ENCODE peak calls at places on chromosomes 11 and 22, in eight cellular contexts. P is colonic mucosa, U is astrocyte, E is neural progenitor cell, M is mammary epithelial cell, L is K562, X is IMR-90, K is neuronal stem cell. I is an unnamed sample.
A peak's percentile ranks its signal among the peaks of the same experiment; 100 is the strongest.

GRCh38 chr11:72308226-72309073 is 64.5 kb upstream of the PHOX2A start:
- DNase-seq in P (no peak), U (peak; percentile 96), E (no peak), M (peak; percentile 58), L (peak; percentile 75), X (peak; percentile 98), K (no peak), I (peak; percentile 84)

GRCh38 chr22:44850946-44851345 is 98.6 kb downstream of the ARHGAP8 start:
- DNase-seq in P (no peak), U (no peak), E (no peak), M (no peak), L (no peak), X (no peak), K (no peak), I (no peak)

GRCh38 chr22:23837911-23838685 is 708 bp downstream of the DERL3 start:
- DNase-seq in P (no peak), U (no peak), E (peak; percentile 46), M (no peak), L (no peak), X (no peak), K (no peak), I (no peak)

GRCh38 chr22:44732017-44732561 is 20.3 kb upstream of the ARHGAP8 start:
- DNase-seq in P (no peak), U (no peak), E (no peak), M (no peak), L (no peak), X (no peak), K (no peak), I (no peak)

GRCh38 chr11:46106530-46107407 is 14.5 kb downstream of the PHF21A start:
- DNase-seq in P (no peak), U (no peak), E (peak; percentile 41), M (no peak), L (peak; percentile 75), X (no peak), K (no peak), I (no peak)

GRCh38 chr11:114311946-114312345 is 15.7 kb downstream of the NNMT start:
- DNase-seq in P (no peak), U (no peak), E (no peak), M (no peak), L (no peak), X (no peak), K (no peak), I (no peak)

GRCh38 chr22:25404923-25405853 is 159.3 kb upstream of the GRK3 start:
- DNase-seq in P (peak; percentile 83), U (peak; percentile 54), E (peak; percentile 74), M (peak; percentile 58), L (peak; percentile 78), X (peak; percentile 73), K (no peak), I (peak; percentile 91)

GRCh38 chr22:39234867-39235687 is 9.7 kb downstream of the PDGFB start:
- DNase-seq in P (peak; percentile 76), U (no peak), E (peak; percentile 54), M (peak; percentile 63), L (no peak), X (no peak), K (no peak), I (no peak)

GRCh38 chr11:59186130-59186594 is 14.2 kb downstream of the DTX4 start:
- DNase-seq in P (peak; percentile 94), U (no peak), E (peak; percentile 62), M (peak; percentile 11), L (peak; percentile 66), X (no peak), K (no peak), I (peak; percentile 26)

GRCh38 chr11:34114471-34114870 is 9.0 kb downstream of the NAT10 start:
- DNase-seq in P (no peak), U (no peak), E (no peak), M (no peak), L (no peak), X (no peak), K (no peak), I (no peak)

GRCh38 chr11:34105957-34106504 is 602 bp downstream of the NAT10 start:
- DNase-seq in P (no peak), U (peak; percentile 22), E (no peak), M (no peak), L (peak; percentile 52), X (peak; percentile 18), K (no peak), I (peak; percentile 56)

GRCh38 chr11:34114014-34114413 is 8.6 kb downstream of the NAT10 start:
- DNase-seq in P (no peak), U (no peak), E (no peak), M (no peak), L (no peak), X (no peak), K (no peak), I (no peak)

DNA sequence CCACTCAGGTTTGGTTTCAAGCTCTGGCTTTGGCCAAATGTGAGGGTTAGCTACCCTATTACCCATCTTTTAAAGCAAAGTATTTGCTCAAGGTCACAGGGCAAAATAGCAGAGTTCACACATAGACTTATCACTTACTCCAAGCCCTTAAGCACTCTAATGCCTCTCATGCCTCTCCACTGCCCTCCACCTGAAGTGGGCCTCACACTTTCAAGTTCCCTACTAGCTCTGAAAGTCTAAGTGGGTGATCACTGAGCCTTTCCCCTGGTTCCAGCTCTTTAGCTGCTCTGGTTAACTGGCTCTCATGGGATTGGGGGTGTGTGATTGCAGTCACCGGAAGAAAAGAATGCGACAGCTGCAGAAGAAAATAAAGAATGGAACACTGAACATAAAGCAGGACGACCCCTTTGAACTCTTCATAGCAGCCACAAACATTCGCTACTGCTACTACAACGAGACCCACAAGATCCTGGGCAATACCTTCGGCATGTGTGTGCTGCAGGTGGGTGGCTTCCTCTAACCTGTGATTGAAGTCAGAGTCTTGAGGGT is 6.4 kb downstream of the NAT10 start:
- DNase-seq in P (no peak), U (no peak), E (no peak), M (no peak), L (no peak), X (no peak), K (no peak), I (no peak)
- H3K36me3 ChIP-seq in P (no peaks in the 10 kb centered on the region), U (peaks cover 59% of the 10 kb centered on the region), E (no peaks in the 10 kb centered on the region), M (peaks cover 54% of the 10 kb centered on the region), L (peaks cover 94% of the 10 kb centered on the region), X (peaks cover 44% of the 10 kb centered on the region), K (peaks cover 43% of the 10 kb centered on the region), I (peaks cover 83% of the 10 kb centered on the region)

DNA sequence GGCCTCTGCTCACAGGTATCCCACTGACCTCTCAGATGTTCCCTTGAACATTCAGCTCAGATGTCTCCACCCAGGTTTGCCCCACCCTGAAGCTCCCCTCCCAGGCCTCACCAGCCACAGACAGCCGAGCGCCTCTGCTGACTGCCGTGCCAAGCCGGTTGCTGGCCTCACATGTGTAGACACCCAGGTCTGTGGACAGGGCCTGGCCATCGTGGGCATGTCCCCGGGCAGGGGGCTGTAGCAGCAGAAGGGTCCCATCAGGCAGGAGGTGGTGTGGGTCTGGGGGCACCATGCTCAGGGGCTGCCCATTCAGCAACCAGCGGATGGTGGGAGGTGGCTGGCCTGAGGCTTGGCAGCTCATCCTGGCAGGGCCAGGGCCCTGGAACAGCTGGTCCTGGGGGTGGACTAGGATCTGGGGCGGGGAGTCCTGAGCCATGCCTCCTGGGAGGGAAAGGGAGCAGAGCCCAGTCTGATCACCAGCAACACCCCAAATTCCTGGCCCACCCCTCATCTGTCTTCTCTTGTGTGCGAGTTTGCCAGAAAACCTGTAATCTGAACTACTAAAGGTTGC is 759 bp downstream of the ROBO4 start:
- DNase-seq in P (peak; percentile 15), U (no peak), E (no peak), M (no peak), L (no peak), X (no peak), K (no peak), I (no peak)
- H3K4me1 ChIP-seq in P (no peaks in the 10 kb centered on the region), U (peaks cover 50% of the 10 kb centered on the region), E (peaks cover 18% of the 10 kb centered on the region), M (peaks cover 61% of the 10 kb centered on the region), L (no peaks in the 10 kb centered on the region), X (peaks cover 39% of the 10 kb centered on the region), K (peaks cover 8% of the 10 kb centered on the region), I (peaks cover 46% of the 10 kb centered on the region)

GRCh38 chr11:17014774-17015638 is 792 bp upstream of the PLEKHA7 start:
- DNase-seq in P (peak; percentile 69), U (peak; percentile 47), E (peak; percentile 82), M (no peak), L (peak; percentile 18), X (no peak), K (peak; percentile 32), I (no peak)
- H3K9ac ChIP-seq in P (peak overlapping the region; percentile 61), U (peak overlapping the region; percentile 56), E (no peak overlapping the region), M (no peak overlapping the region), L (no peak overlapping the region), X (no peak overlapping the region), K (peak overlapping the region; percentile 74), I (peak overlapping the region; percentile 72)

GRCh38 chr11:65634140-65634436 is 3.8 kb upstream of the SIPA1 start:
- DNase-seq in P (no peak), U (no peak), E (no peak), M (no peak), L (no peak), X (no peak), K (no peak), I (no peak)

GRCh38 chr11:65634440-65634839 is 3.5 kb upstream of the SIPA1 start:
- DNase-seq in P (no peak), U (no peak), E (no peak), M (no peak), L (no peak), X (no peak), K (no peak), I (no peak)

GRCh38 chr11:65636108-65636809 is 1.6 kb upstream of the SIPA1 start:
- DNase-seq in P (no peak), U (no peak), E (no peak), M (no peak), L (peak; percentile 92), X (no peak), K (no peak), I (no peak)

GRCh38 chr11:65634905-65635731 is 2.8 kb upstream of the SIPA1 start:
- DNase-seq in P (no peak), U (no peak), E (no peak), M (no peak), L (no peak), X (no peak), K (no peak), I (no peak)

DNA sequence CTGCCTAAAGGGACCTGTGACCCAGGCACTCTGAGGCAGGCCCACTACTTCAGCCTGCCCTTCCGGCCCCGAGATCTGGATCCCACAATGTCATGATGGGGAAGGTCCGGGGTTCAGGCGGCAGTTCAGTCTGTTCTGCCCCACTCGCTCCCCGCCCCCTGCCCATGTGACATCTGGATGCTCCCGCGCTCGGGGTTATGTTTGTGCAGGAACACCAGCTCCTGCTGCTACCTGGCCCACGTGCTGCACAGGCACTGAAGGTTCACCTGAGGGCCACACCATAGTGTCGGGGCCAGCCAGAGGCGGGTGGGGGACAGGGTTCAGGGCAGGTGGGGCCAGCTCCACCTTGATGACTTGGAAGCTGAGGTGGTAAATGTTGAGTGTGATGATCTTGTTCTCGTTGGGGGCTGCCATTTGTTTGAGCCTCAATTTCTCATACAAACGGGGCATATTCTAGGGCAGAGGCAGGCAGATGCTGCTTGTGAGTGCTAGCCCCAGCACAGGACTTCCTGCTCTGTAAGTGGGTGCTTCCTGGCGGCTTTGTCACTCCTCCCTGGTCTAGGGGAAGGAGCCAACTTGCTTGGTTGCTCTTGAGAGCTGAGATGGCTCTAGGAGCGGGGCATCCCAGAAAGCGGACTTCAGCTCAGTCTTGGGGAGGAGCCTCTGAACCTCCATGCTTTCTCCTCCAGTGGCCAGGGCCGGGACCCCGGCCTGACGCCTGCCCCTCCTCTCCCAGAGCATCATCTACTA is 4.3 kb upstream of the SIPA1 start:
- DNase-seq in P (no peak), U (no peak), E (no peak), M (no peak), L (no peak), X (no peak), K (no peak), I (no peak)
- H3K36me3 ChIP-seq in P (peaks cover 40% of the 10 kb centered on the region), U (peaks cover 21% of the 10 kb centered on the region), E (no peaks in the 10 kb centered on the region), M (peaks cover 21% of the 10 kb centered on the region), L (peaks cover 83% of the 10 kb centered on the region), X (peaks cover 68% of the 10 kb centered on the region), K (peaks cover 57% of the 10 kb centered on the region), I (peaks cover 64% of the 10 kb centered on the region)

I was measured in adipocyte.